ENCODE peak calls at places on chromosomes 2 and 18, in four cellular contexts. V is GM12865, Z is MCF 10A, X is body of pancreas. C is an unnamed sample.

GRCh38 chr2:26612522-26613240 is 28.5 kb downstream of the CIB4 start:
- DNase-seq in Z (no peak), X (peak), V (no peak), C (no peak)

GRCh38 chr2:174024524-174025270 is 59.5 kb upstream of the SP3 start:
- DNase-seq in Z (peak), X (peak), V (no peak), C (peak)

GRCh38 chr2:158011055-158011771 is 90.5 kb upstream of the UPP2 start:
- DNase-seq in X (no peak), V (peak), Z (peak), C (no peak)

GRCh38 chr18:6145645-6146308 is 250.5 kb upstream of the TMEM200C start:
- DNase-seq in Z (no peak), X (no peak), V (no peak), C (no peak)

GRCh38 chr2:207490441-207490840 is 39.3 kb upstream of the CREB1 start:
- DNase-seq in X (no peak), V (no peak), Z (no peak), C (no peak)

GRCh38 chr2:201661366-201661765 is 18.1 kb upstream of the TMEM237 start:
- DNase-seq in V (no peak), Z (no peak), X (no peak), C (no peak)

GRCh38 chr2:149261672-149262071 is 68.7 kb upstream of the LYPD6 start:
- DNase-seq in X (no peak), V (peak), Z (no peak), C (no peak)

GRCh38 chr2:8139668-8140202 is 542.1 kb upstream of the ID2 start:
- DNase-seq in V (no peak), Z (no peak), X (no peak), C (no peak)

GRCh38 chr18:74387362-74387761 is 69.7 kb downstream of the DIPK1C start:
- DNase-seq in V (no peak), X (no peak), Z (no peak), C (no peak)

GRCh38 chr2:173806761-173807160 is 158.4 kb downstream of the SP3 start:
- DNase-seq in X (no peak), V (no peak), Z (no peak), C (no peak)

GRCh38 chr2:64273524-64274398 is 129.5 kb upstream of the PELI1 start:
- DNase-seq in Z (peak), V (no peak), X (peak), C (peak)

GRCh38 chr2:200309296-200309846 is 2.9 kb downstream of the SPATS2L start:
- DNase-seq in X (no peak), V (no peak), Z (no peak), C (no peak)

GRCh38 chr18:62717059-62717849 is 1.9 kb downstream of the PHLPP1 start:
- DNase-seq in X (peak), Z (peak), V (peak), C (no peak)

GRCh38 chr2:30686669-30687068 is 120.6 kb downstream of the CAPN13 start:
- DNase-seq in V (no peak), Z (no peak), X (no peak), C (no peak)

GRCh38 chr18:40072761-40073160 is 1882.3 kb upstream of the PIK3C3 start:
- DNase-seq in V (no peak), X (no peak), Z (no peak), C (no peak)

GRCh38 chr18:32848836-32849235 is 76.0 kb upstream of the KLHL14 start:
- DNase-seq in Z (no peak), X (no peak), V (no peak), C (no peak)

GRCh38 chr2:128603411-128603924 is 284.8 kb upstream of the HS6ST1 start:
- DNase-seq in X (no peak), V (no peak), Z (no peak), C (no peak)

GRCh38 chr2:51807229-51807628 is 775.3 kb upstream of the NRXN1 start:
- DNase-seq in Z (no peak), X (no peak), V (no peak), C (no peak)

GRCh38 chr2:85278361-85278760 is 49.4 kb downstream of the TGOLN2 start:
- DNase-seq in X (no peak), Z (peak), V (no peak), C (no peak)

GRCh38 chr18:332007-332406 is 64.2 kb upstream of the THOC1 start:
- DNase-seq in X (peak), V (no peak), Z (no peak), C (no peak)

GRCh38 chr2:142180820-142181533 is 50.2 kb upstream of the LRP1B start:
- DNase-seq in X (peak), V (peak), Z (peak), C (no peak)

GRCh38 chr2:209525834-209526281 is 102.0 kb downstream of the MAP2 start:
- DNase-seq in V (no peak), Z (peak), X (no peak), C (peak)

DNA sequence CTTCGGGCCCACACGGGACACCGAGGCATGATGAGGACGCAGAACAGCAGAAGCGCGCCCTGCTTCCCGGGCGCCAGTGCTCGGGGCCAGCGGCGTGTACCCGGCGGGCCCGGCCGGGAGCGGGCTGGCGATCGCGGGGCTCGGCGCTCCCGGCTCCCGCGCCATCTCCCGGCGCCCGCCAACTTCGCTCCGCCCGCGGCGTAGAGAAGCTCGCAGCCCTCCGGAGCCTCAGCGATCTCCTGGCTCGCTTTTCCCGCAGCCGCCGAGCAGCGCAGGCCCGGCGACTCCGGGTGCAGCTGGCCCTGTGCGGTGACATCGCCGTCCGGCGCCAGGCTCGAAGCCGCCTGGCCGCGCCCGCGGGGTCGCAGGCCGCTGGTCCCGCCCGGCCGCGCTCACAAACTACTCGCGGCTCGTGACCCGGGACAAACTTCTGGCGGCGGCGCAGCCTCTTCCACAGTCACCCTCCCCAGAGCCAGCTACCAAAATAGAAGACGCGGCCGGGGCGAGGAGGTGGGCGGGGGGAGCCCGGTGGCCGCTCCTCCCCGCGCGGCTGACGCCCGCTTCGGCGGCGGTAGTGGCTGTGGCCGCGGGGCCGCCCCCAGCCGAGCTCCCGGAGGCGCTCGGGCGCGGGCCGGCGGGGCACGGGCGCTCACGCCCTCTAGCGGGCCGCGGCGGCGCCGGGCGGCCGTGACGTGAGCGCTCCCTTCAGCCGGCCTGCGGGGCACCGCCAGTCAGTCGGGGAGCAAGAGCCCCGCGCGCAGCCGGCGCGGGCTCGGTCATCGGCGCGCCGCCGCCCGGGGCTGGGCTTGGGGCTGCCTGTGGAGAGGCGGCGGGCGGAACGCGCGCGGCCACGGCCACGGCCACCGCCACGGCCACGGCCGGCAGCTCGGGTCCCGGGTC is at the start of gene PTPRM:
- DNase-seq in Z (peak), X (peak), V (peak), C (peak)
- TF ChIP-seq CTCF in Z (peak), X (peak), V (peak), C (peak)

DNA sequence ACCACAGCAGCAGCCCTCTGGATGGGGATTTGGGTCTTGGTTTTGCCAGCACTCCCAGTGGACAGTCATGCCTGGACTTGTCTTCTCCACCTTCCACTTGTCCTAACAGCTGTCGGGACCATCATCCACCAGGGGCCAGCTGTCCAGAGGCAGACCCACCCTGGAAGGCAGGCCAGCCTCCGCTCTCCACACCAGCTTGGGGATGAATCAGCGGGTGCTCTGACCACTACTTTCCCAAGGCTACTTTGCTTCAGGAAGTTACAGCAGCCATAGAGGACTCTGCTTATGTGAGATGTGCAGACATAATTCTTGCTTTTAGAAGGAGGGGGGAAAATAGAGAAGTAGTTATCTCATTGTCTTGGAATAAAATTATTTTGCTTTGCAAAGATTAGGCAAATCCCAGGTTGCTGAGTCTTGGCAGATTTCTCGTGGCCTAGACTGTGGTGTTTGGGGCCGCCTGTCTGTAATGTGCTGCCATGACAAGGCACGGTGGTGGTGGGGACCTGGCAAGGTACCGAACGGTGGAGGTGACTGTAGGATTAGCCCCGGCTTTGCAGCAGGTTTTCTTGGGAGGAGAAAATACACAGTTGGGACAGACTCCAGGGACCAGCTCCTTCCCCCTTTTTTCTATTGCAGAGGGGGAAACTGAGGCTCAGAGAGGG is 148.7 kb downstream of the AGAP1 start:
- DNase-seq in V (no peak), Z (peak), X (no peak), C (no peak)
- TF ChIP-seq CTCF in V (no peak), Z (no peak), X (no peak), C (no peak)

DNA sequence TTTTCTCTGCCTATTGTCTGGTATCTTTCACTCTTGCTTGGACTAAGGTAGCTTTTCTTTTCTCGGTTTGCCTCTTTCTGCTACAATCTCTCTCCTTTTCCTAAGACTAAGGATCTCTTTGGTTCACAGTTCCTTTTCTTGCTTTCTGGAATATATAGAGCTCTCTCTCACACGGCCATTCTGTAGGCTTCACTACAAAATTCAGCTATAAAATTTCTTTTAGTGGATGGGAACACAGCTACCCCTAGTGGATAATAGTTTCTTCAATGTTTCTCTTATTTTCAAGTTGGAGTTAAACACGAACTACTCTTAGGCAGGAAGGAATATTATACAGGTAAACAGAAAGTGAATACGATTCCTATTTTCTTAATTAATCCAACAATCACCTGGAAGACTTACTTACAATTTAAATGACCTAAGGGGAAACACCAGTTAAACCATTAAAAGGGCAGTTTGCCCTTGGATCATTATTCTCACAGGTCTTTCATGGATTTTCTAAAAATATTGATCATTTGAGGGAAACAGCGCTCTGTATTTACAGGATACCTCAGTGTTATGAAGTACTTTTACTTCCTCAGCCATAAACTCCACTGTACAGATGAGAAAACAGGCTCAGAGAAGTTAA is 140.5 kb downstream of the LRP2 start:
- DNase-seq in X (no peak), Z (peak), V (no peak), C (no peak)
- TF ChIP-seq CTCF in X (no peak), Z (peak), V (peak), C (no peak)

GRCh38 chr2:238061310-238062202 is 755 bp downstream of the SCLY start:
- DNase-seq in V (peak), Z (peak), X (peak), C (no peak)
- TF ChIP-seq CTCF in V (no peak), Z (no peak), X (no peak), C (no peak)

GRCh38 chr2:223901854-223902253 is 43.3 kb downstream of the WDFY1 start:
- DNase-seq in X (peak), V (no peak), Z (no peak), C (no peak)
- TF ChIP-seq CTCF in X (no peak), V (no peak), Z (no peak), C (no peak)

GRCh38 chr2:210558708-210559107 is 2.3 kb downstream of the CPS1 start:
- DNase-seq in V (no peak), Z (peak), X (no peak), C (no peak)
- TF ChIP-seq CTCF in V (no peak), Z (no peak), X (no peak), C (no peak)

GRCh38 chr2:238573065-238573778 is 146.5 kb downstream of the ASB1 start:
- DNase-seq in Z (peak), V (peak), X (no peak), C (no peak)

GRCh38 chr2:238576674-238577073 is 149.9 kb downstream of the ASB1 start:
- DNase-seq in X (no peak), Z (no peak), V (no peak), C (no peak)

GRCh38 chr2:238573916-238574315 is 147.2 kb downstream of the ASB1 start:
- DNase-seq in X (peak), V (no peak), Z (no peak), C (no peak)

GRCh38 chr2:238571626-238572372 is 145.1 kb downstream of the ASB1 start:
- DNase-seq in X (no peak), V (no peak), Z (no peak), C (no peak)

DNA sequence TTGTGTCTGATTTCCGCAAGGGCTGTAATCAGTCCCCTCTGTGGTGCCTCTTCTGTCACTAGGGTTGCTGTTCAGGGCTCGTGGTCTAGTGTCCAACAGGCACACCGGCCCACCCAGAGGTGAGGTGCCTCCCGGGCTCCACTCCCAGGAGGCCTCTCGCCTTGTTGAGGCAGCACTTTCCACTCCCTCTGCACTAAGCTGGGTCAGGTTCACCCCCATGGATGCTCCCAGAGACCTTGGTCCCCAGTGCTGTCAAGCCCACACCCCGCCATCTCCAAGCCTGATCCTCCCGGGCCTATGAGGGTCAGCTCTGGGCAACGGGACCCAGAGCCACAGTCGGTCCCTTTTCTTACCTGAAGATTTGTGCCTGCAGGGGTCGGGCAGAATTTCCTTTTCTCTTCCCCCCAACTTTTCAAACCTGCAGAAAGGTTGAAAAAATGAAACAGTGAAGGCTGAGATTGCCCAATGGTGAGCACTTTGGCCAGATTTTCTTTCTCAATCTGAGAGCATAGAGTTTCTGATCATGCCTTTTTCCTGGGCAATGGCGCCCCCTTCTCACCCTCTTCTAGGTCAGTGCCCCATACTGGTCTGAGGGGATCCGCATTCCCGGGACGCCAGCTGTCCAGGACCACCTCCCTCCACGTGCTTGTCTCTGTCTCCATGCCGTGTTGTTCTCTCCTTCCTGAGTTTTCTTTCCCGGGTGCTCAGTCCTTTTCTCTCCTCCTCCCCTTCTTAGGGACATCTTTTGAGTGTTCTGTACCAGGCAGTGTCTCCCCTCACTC is 148.0 kb downstream of the ASB1 start:
- DNase-seq in Z (no peak), V (no peak), X (no peak), C (no peak)
- TF ChIP-seq CTCF in Z (no peak), V (no peak), X (no peak), C (no peak)